ENCODE peak calls at places on chromosomes 6 and 20, in nine cellular contexts. J is GM23248; B is H54; W is activated gamma-delta T cell treated with Interleukin-2 at 50 U/mL for 16 hours; F is CD4-positive, alpha-beta T cell; V is GM12865; I is cerebellar cortex; N is activated T-helper 1 cell treated with anti-CD3 and anti-CD28 coated beads, Interleukin-2, amount 50 U/mL, for 16 hours; C is B cell. R is an unnamed sample.

GRCh38 chr6:36666726-36667591 is 11.6 kb upstream of the CDKN1A start:
- DNase-seq in I (peak; percentile 47), B (peak; percentile 88), C (no peak), J (peak; percentile 97), W (no peak), F (no peak), V (peak; percentile 95), N (no peak), R (peak; percentile 93)

GRCh38 chr6:134741193-134741521 is 208.7 kb downstream of the ALDH8A1 start:
- DNase-seq in J (no peak), N (no peak), F (no peak), B (no peak), I (no peak), V (peak; percentile 3), W (no peak), C (no peak), R (no peak)

GRCh38 chr6:30691208-30691872 is 556 bp upstream of the NRM start:
- DNase-seq in I (peak; percentile 45), N (no peak), B (no peak), W (no peak), C (no peak), F (no peak), J (peak; percentile 30), V (no peak), R (no peak)

GRCh38 chr20:24984963-24985640 is 7.4 kb downstream of the APMAP start:
- DNase-seq in I (no peak), V (no peak), W (no peak), F (no peak), J (no peak), C (no peak), N (no peak), B (no peak), R (no peak)

GRCh38 chr6:149862901-149863595 is 1.1 kb downstream of the LRP11 start:
- DNase-seq in V (peak; percentile 50), I (peak; percentile 61), F (no peak), W (peak; percentile 7), C (no peak), B (peak; percentile 40), J (peak; percentile 89), N (peak; percentile 6), R (peak; percentile 87)

GRCh38 chr6:15352884-15353283 is 107.0 kb downstream of the JARID2 start:
- DNase-seq in W (no peak), F (no peak), N (no peak), I (no peak), C (no peak), J (no peak), B (no peak), V (no peak), R (no peak)

GRCh38 chr20:10408427-10408826 is 25.6 kb downstream of the MKKS start:
- DNase-seq in B (no peak), C (no peak), N (no peak), V (no peak), J (no peak), F (no peak), W (no peak), I (no peak), R (no peak)

GRCh38 chr6:146985111-146985510 is 219.1 kb upstream of the STXBP5 start:
- DNase-seq in C (no peak), J (peak; percentile 26), F (no peak), B (no peak), V (no peak), I (no peak), W (no peak), N (no peak), R (no peak)

GRCh38 chr6:68192988-68193387 is 442.1 kb upstream of the ADGRB3 start:
- DNase-seq in W (no peak), J (no peak), N (no peak), V (peak; percentile 3), F (no peak), I (no peak), B (no peak), C (no peak), R (no peak)

GRCh38 chr6:150078788-150079187 is 9.9 kb upstream of the ULBP3 start:
- DNase-seq in N (no peak), W (no peak), J (no peak), C (no peak), B (no peak), F (no peak), V (no peak), I (no peak), R (no peak)

GRCh38 chr20:57526067-57526884 is 1.3 kb upstream of the CTCFL start:
- DNase-seq in C (no peak), J (no peak), W (no peak), N (no peak), B (no peak), F (no peak), V (peak; percentile 28), I (peak; percentile 5), R (no peak)

GRCh38 chr6:122715725-122716124 is 63.8 kb upstream of the FABP7 start:
- DNase-seq in C (no peak), I (no peak), V (no peak), J (peak; percentile 13), F (no peak), N (no peak), W (no peak), B (no peak), R (no peak)

GRCh38 chr20:51313275-51313898 is 229.1 kb downstream of the NFATC2 start:
- DNase-seq in C (no peak), W (no peak), F (no peak), N (no peak), I (no peak), J (peak; percentile 14), V (no peak), B (no peak), R (no peak)

GRCh38 chr20:35709269-35709668 is 10.1 kb downstream of the ROMO1 start:
- DNase-seq in J (no peak), V (no peak), I (no peak), C (no peak), N (no peak), W (no peak), B (no peak), F (no peak), R (no peak)

GRCh38 chr6:24749292-24749691 is 25.4 kb upstream of the GMNN start:
- DNase-seq in J (no peak), B (no peak), C (no peak), I (no peak), V (no peak), F (no peak), N (no peak), W (no peak), R (no peak)

GRCh38 chr6:32224696-32225095 is 829 bp upstream of the NOTCH4 start:
- DNase-seq in F (no peak), V (peak; percentile 56), C (peak; percentile 64), J (no peak), B (no peak), W (no peak), N (no peak), I (no peak), R (no peak)

GRCh38 chr6:80638222-80639055 is 532.0 kb downstream of the BCKDHB start:
- DNase-seq in F (no peak), N (no peak), C (no peak), I (no peak), W (no peak), J (peak; percentile 93), V (peak; percentile 37), B (peak; percentile 27), R (peak; percentile 81)

GRCh38 chr6:151284431-151285060 is 44.8 kb downstream of the AKAP12 start:
- DNase-seq in J (no peak), N (no peak), I (no peak), F (no peak), B (no peak), C (no peak), W (no peak), V (peak; percentile 26), R (no peak)

GRCh38 chr6:37741757-37742400 is 44.2 kb upstream of the MDGA1 start:
- DNase-seq in W (no peak), F (no peak), N (no peak), V (no peak), J (peak; percentile 30), I (peak; percentile 57), B (no peak), C (no peak), R (peak; percentile 77)

GRCh38 chr20:62651285-62652021 is 9.2 kb downstream of the SLCO4A1 start:
- DNase-seq in N (peak; percentile 64), J (no peak), F (peak; percentile 83), W (peak; percentile 86), V (peak; percentile 96), B (no peak), I (no peak), C (peak; percentile 92), R (peak; percentile 59)

GRCh38 chr6:124055986-124056385 is 252.3 kb downstream of the NKAIN2 start:
- DNase-seq in I (no peak), F (no peak), B (no peak), V (no peak), W (no peak), C (no peak), N (no peak), J (no peak), R (no peak)

GRCh38 chr6:106509420-106510089 is 119.7 kb downstream of the RTN4IP1 start:
- DNase-seq in B (no peak), N (no peak), J (no peak), C (peak; percentile 52), I (no peak), F (no peak), V (peak; percentile 62), W (peak; percentile 26), R (no peak)

GRCh38 chr6:157981395-157982296 is at the start of gene SYNJ2:
- DNase-seq in N (peak; percentile 75), I (no peak), V (peak; percentile 82), B (peak; percentile 58), F (peak; percentile 72), C (peak; percentile 78), W (peak; percentile 74), J (peak; percentile 88), R (peak; percentile 89)

GRCh38 chr20:63826753-63827152 is 4.3 kb downstream of the ZBTB46 start:
- DNase-seq in F (no peak), I (peak; percentile 52), B (peak; percentile 91), W (no peak), V (no peak), N (no peak), C (no peak), J (peak; percentile 48), R (no peak)

GRCh38 chr6:46583081-46583480 is 69.5 kb downstream of the CYP39A1 start:
- DNase-seq in W (no peak), C (no peak), F (no peak), N (no peak), B (no peak), J (no peak), V (no peak), I (no peak), R (no peak)

GRCh38 chr6:89430563-89430962 is 2.4 kb upstream of the ANKRD6 start:
- DNase-seq in J (no peak), C (no peak), I (peak; percentile 11), W (no peak), N (no peak), V (no peak), B (no peak), F (no peak), R (peak; percentile 53)

GRCh38 chr6:29647927-29648642 is 8.8 kb upstream of the MOG start:
- DNase-seq in C (no peak), N (no peak), V (no peak), J (peak; percentile 73), B (no peak), F (no peak), W (no peak), I (peak; percentile 56), R (no peak)

GRCh38 chr6:66897576-66897975 is 1190.5 kb upstream of the EYS start:
- DNase-seq in J (no peak), F (no peak), B (no peak), V (peak; percentile 2), N (no peak), W (no peak), C (no peak), I (no peak), R (no peak)

GRCh38 chr6:25832670-25833069 is 818 bp upstream of the SLC17A1 start:
- DNase-seq in I (no peak), F (no peak), C (no peak), N (no peak), B (no peak), V (no peak), J (no peak), W (no peak), R (no peak)

R was measured in body of pancreas.